ENCODE peak calls at places on chromosomes 4 and X, in nine cellular contexts. One of them, this sample, is unnamed.

GRCh38 chrX:14497184-14497666 is 32.1 kb upstream of the GLRA2 start:
- DNase-seq in HFF-Myc: no peak
- DNase-seq in left ventricle myocardium inferior: no peak
- DNase-seq in aorta: no peak
- DNase-seq in uterus: no peak
- DNase-seq in choroid plexus epithelial cell: peak
- DNase-seq in heart left ventricle: no peak
- DNase-seq in gastrocnemius medialis: no peak
- DNase-seq in HCT116: no peak
- DNase-seq in this sample: no peak

GRCh38 chrX:103776586-103776985 is at the start of gene PLP1:
- DNase-seq in HCT116: no peak
- DNase-seq in aorta: no peak
- DNase-seq in left ventricle myocardium inferior: no peak
- DNase-seq in gastrocnemius medialis: no peak
- DNase-seq in heart left ventricle: no peak
- DNase-seq in uterus: no peak
- DNase-seq in choroid plexus epithelial cell: no peak
- DNase-seq in HFF-Myc: no peak
- DNase-seq in this sample: no peak

GRCh38 chr4:150578745-150579470 is 3.0 kb upstream of the MAB21L2 start:
- DNase-seq in aorta: no peak
- DNase-seq in gastrocnemius medialis: no peak
- DNase-seq in heart left ventricle: no peak
- DNase-seq in HFF-Myc: no peak
- DNase-seq in uterus: no peak
- DNase-seq in choroid plexus epithelial cell: peak
- DNase-seq in HCT116: no peak
- DNase-seq in left ventricle myocardium inferior: no peak
- DNase-seq in this sample: no peak

GRCh38 chr4:185811509-185812364 is at the start of gene SORBS2:
- DNase-seq in uterus: no peak
- DNase-seq in choroid plexus epithelial cell: peak
- DNase-seq in aorta: no peak
- DNase-seq in left ventricle myocardium inferior: no peak
- DNase-seq in gastrocnemius medialis: no peak
- DNase-seq in HFF-Myc: no peak
- DNase-seq in HCT116: no peak
- DNase-seq in heart left ventricle: peak
- DNase-seq in this sample: no peak

GRCh38 chr4:85929926-85930325 is 429.9 kb downstream of the MAPK10 start:
- DNase-seq in uterus: no peak
- DNase-seq in choroid plexus epithelial cell: no peak
- DNase-seq in heart left ventricle: no peak
- DNase-seq in HCT116: no peak
- DNase-seq in HFF-Myc: no peak
- DNase-seq in aorta: no peak
- DNase-seq in left ventricle myocardium inferior: no peak
- DNase-seq in gastrocnemius medialis: no peak
- DNase-seq in this sample: no peak

GRCh38 chr4:123096038-123096437 is 173.6 kb upstream of the NUDT6 start:
- DNase-seq in HFF-Myc: no peak
- DNase-seq in aorta: no peak
- DNase-seq in left ventricle myocardium inferior: no peak
- DNase-seq in gastrocnemius medialis: no peak
- DNase-seq in uterus: no peak
- DNase-seq in heart left ventricle: no peak
- DNase-seq in HCT116: peak
- DNase-seq in choroid plexus epithelial cell: peak
- DNase-seq in this sample: no peak

GRCh38 chr4:184111433-184111832 is 106.2 kb downstream of the ENPP6 start:
- DNase-seq in choroid plexus epithelial cell: no peak
- DNase-seq in HCT116: no peak
- DNase-seq in aorta: no peak
- DNase-seq in left ventricle myocardium inferior: no peak
- DNase-seq in uterus: no peak
- DNase-seq in heart left ventricle: no peak
- DNase-seq in HFF-Myc: no peak
- DNase-seq in gastrocnemius medialis: no peak
- DNase-seq in this sample: no peak

GRCh38 chr4:54683616-54684346 is 26.0 kb downstream of the KIT start:
- DNase-seq in uterus: no peak
- DNase-seq in left ventricle myocardium inferior: no peak
- DNase-seq in gastrocnemius medialis: no peak
- DNase-seq in aorta: no peak
- DNase-seq in HFF-Myc: no peak
- DNase-seq in HCT116: peak
- DNase-seq in choroid plexus epithelial cell: peak
- DNase-seq in heart left ventricle: no peak
- DNase-seq in this sample: no peak

GRCh38 chrX:85111347-85111746 is 107.7 kb downstream of the APOOL start:
- DNase-seq in HFF-Myc: no peak
- DNase-seq in uterus: no peak
- DNase-seq in gastrocnemius medialis: no peak
- DNase-seq in left ventricle myocardium inferior: no peak
- DNase-seq in HCT116: no peak
- DNase-seq in aorta: no peak
- DNase-seq in heart left ventricle: no peak
- DNase-seq in choroid plexus epithelial cell: peak
- DNase-seq in this sample: no peak

GRCh38 chr4:168797176-168797575 is 212.9 kb downstream of the CBR4 start:
- DNase-seq in heart left ventricle: no peak
- DNase-seq in gastrocnemius medialis: no peak
- DNase-seq in choroid plexus epithelial cell: peak
- DNase-seq in uterus: no peak
- DNase-seq in HCT116: no peak
- DNase-seq in aorta: no peak
- DNase-seq in left ventricle myocardium inferior: no peak
- DNase-seq in HFF-Myc: no peak
- DNase-seq in this sample: no peak

GRCh38 chr4:88077911-88078310 is 70.5 kb downstream of the PKD2 start:
- DNase-seq in HFF-Myc: no peak
- DNase-seq in left ventricle myocardium inferior: no peak
- DNase-seq in heart left ventricle: no peak
- DNase-seq in gastrocnemius medialis: no peak
- DNase-seq in HCT116: no peak
- DNase-seq in choroid plexus epithelial cell: peak
- DNase-seq in aorta: no peak
- DNase-seq in uterus: no peak
- DNase-seq in this sample: no peak

GRCh38 chr4:107736924-107737448 is 17.0 kb upstream of the PAPSS1 start:
- DNase-seq in choroid plexus epithelial cell: peak
- DNase-seq in aorta: no peak
- DNase-seq in HFF-Myc: no peak
- DNase-seq in gastrocnemius medialis: no peak
- DNase-seq in HCT116: peak
- DNase-seq in left ventricle myocardium inferior: no peak
- DNase-seq in heart left ventricle: peak
- DNase-seq in uterus: peak
- DNase-seq in this sample: no peak

GRCh38 chr4:177569443-177569842 is 127.2 kb upstream of the AGA start:
- DNase-seq in uterus: no peak
- DNase-seq in heart left ventricle: no peak
- DNase-seq in gastrocnemius medialis: no peak
- DNase-seq in HCT116: no peak
- DNase-seq in HFF-Myc: no peak
- DNase-seq in aorta: no peak
- DNase-seq in choroid plexus epithelial cell: peak
- DNase-seq in left ventricle myocardium inferior: no peak
- DNase-seq in this sample: no peak

GRCh38 chr4:33340168-33340567 is 2620.0 kb downstream of the PCDH7 start:
- DNase-seq in HFF-Myc: no peak
- DNase-seq in gastrocnemius medialis: no peak
- DNase-seq in heart left ventricle: no peak
- DNase-seq in left ventricle myocardium inferior: no peak
- DNase-seq in HCT116: no peak
- DNase-seq in uterus: no peak
- DNase-seq in choroid plexus epithelial cell: no peak
- DNase-seq in aorta: no peak
- DNase-seq in this sample: no peak

GRCh38 chrX:49157194-49157593 is 5.4 kb upstream of the MAGIX start:
- DNase-seq in heart left ventricle: no peak
- DNase-seq in choroid plexus epithelial cell: no peak
- DNase-seq in uterus: no peak
- DNase-seq in aorta: no peak
- DNase-seq in gastrocnemius medialis: no peak
- DNase-seq in left ventricle myocardium inferior: no peak
- DNase-seq in HFF-Myc: no peak
- DNase-seq in HCT116: no peak
- DNase-seq in this sample: no peak

GRCh38 chrX:49153467-49153866 is 9.1 kb upstream of the MAGIX start:
- DNase-seq in gastrocnemius medialis: no peak
- DNase-seq in choroid plexus epithelial cell: no peak
- DNase-seq in uterus: no peak
- DNase-seq in HCT116: no peak
- DNase-seq in left ventricle myocardium inferior: no peak
- DNase-seq in HFF-Myc: no peak
- DNase-seq in aorta: no peak
- DNase-seq in heart left ventricle: no peak
- DNase-seq in this sample: no peak

GRCh38 chrX:49155900-49156837 is 6.4 kb upstream of the MAGIX start:
- DNase-seq in heart left ventricle: peak
- DNase-seq in HFF-Myc: no peak
- DNase-seq in uterus: peak
- DNase-seq in left ventricle myocardium inferior: peak
- DNase-seq in aorta: peak
- DNase-seq in gastrocnemius medialis: peak
- DNase-seq in HCT116: peak
- DNase-seq in choroid plexus epithelial cell: peak
- DNase-seq in this sample: no peak

GRCh38 chrX:49160908-49161307 is 1.6 kb upstream of the MAGIX start:
- DNase-seq in choroid plexus epithelial cell: no peak
- DNase-seq in HCT116: no peak
- DNase-seq in aorta: no peak
- DNase-seq in heart left ventricle: no peak
- DNase-seq in gastrocnemius medialis: no peak
- DNase-seq in uterus: no peak
- DNase-seq in HFF-Myc: no peak
- DNase-seq in left ventricle myocardium inferior: no peak
- DNase-seq in this sample: no peak

DNA sequence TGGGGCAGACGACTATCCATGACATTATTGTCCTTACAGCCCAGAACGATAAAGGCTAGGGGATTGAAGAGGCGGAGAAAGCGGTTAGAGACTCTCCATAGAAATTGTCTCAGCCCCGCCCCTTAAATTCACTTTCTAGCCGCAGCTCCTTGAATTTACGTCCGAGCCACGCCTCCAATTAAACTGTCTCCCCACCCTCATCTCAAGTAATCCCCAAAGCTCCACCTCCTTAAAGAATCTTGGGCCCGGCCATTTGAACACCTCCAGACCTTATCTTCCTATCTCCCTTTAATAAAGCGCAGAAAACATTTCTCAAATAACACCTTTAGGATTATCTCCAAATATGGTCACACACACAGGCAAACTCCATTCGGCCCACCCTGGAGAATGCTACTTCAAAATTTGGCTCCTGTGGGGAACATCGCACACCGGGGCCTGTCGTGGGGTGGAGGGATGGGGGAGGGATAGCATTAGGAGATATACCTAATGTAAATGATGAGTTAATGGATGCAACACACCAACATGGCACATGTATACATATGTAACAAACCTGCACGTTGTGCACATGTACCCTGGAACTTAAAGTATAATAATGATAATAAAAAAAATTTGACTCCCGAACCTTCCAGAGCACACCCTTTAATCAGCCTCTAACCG is 7.2 kb upstream of the MAGIX start:
- DNase-seq in gastrocnemius medialis: no peak
- DNase-seq in uterus: peak
- DNase-seq in heart left ventricle: no peak
- DNase-seq in aorta: no peak
- DNase-seq in choroid plexus epithelial cell: peak
- DNase-seq in HFF-Myc: no peak
- DNase-seq in HCT116: peak
- DNase-seq in left ventricle myocardium inferior: no peak
- DNase-seq in this sample: no peak
- H3K4me3 ChIP-seq in gastrocnemius medialis: peak
- H3K4me3 ChIP-seq in uterus: peak
- H3K4me3 ChIP-seq in heart left ventricle: peak
- H3K4me3 ChIP-seq in aorta: peak
- H3K4me3 ChIP-seq in choroid plexus epithelial cell: peak
- H3K4me3 ChIP-seq in HFF-Myc: no peak
- H3K4me3 ChIP-seq in HCT116: peak
- H3K4me3 ChIP-seq in left ventricle myocardium inferior: peak
- H3K4me3 ChIP-seq in this sample: peak

DNA sequence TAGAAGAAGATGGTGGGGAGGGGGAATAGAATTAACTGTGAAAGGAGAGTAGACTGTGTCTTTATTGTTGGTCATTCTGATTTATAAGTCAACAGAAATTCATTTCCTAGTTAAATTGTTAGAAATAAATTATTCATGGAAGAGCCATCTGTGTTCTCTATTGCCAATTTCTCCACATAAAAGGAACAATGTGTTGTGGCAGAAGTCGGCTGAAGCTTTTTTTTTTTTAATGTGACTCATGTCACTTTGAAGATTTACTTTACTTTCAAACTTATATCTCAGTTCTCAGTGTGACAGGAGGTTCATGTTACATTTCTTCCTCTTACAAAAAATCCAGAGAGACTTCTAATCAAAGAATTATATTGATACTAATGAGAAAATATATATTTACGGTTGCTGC is 60.5 kb downstream of the CPE start:
- DNase-seq in heart left ventricle: no peak
- DNase-seq in gastrocnemius medialis: no peak
- DNase-seq in uterus: no peak
- DNase-seq in HFF-Myc: no peak
- DNase-seq in choroid plexus epithelial cell: no peak
- DNase-seq in left ventricle myocardium inferior: no peak
- DNase-seq in HCT116: no peak
- DNase-seq in aorta: no peak
- DNase-seq in this sample: no peak
- H3K4me3 ChIP-seq in heart left ventricle: no peak
- H3K4me3 ChIP-seq in gastrocnemius medialis: no peak
- H3K4me3 ChIP-seq in uterus: no peak
- H3K4me3 ChIP-seq in HFF-Myc: no peak
- H3K4me3 ChIP-seq in choroid plexus epithelial cell: no peak
- H3K4me3 ChIP-seq in left ventricle myocardium inferior: no peak
- H3K4me3 ChIP-seq in HCT116: no peak
- H3K4me3 ChIP-seq in aorta: no peak
- H3K4me3 ChIP-seq in this sample: no peak

DNA sequence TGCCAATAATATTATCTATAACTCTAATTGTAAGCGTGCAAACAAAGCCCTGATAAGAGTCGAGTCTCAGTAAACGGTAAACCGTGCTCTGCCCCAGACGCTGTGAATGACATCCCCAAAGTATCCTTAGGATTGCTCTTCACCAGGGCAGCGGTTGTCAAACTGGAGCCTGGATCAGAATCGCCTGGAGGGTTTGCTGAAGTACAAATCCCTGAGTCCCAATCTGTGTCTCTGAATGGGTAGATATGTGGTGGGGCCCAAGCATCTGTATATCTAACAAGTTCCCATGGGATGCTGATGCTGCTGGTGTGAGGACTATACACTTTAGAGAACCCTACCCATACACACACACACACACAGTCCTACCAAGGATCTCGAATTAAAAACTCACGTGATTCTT is 813 bp upstream of the APBB2 start:
- DNase-seq in heart left ventricle: no peak
- DNase-seq in choroid plexus epithelial cell: no peak
- DNase-seq in HFF-Myc: no peak
- DNase-seq in aorta: no peak
- DNase-seq in HCT116: no peak
- DNase-seq in uterus: no peak
- DNase-seq in gastrocnemius medialis: no peak
- DNase-seq in left ventricle myocardium inferior: no peak
- DNase-seq in this sample: no peak
- H3K4me3 ChIP-seq in heart left ventricle: no peak
- H3K4me3 ChIP-seq in choroid plexus epithelial cell: no peak
- H3K4me3 ChIP-seq in HFF-Myc: no peak
- H3K4me3 ChIP-seq in aorta: no peak
- H3K4me3 ChIP-seq in HCT116: peak
- H3K4me3 ChIP-seq in uterus: no peak
- H3K4me3 ChIP-seq in gastrocnemius medialis: no peak
- H3K4me3 ChIP-seq in left ventricle myocardium inferior: peak
- H3K4me3 ChIP-seq in this sample: no peak

GRCh38 chr4:10106421-10107039 is 10.1 kb downstream of the WDR1 start:
- DNase-seq in gastrocnemius medialis: peak
- DNase-seq in left ventricle myocardium inferior: no peak
- DNase-seq in uterus: peak
- DNase-seq in HFF-Myc: peak
- DNase-seq in aorta: peak
- DNase-seq in heart left ventricle: peak
- DNase-seq in HCT116: peak
- DNase-seq in choroid plexus epithelial cell: peak
- DNase-seq in this sample: peak
- H3K4me3 ChIP-seq in gastrocnemius medialis: peak
- H3K4me3 ChIP-seq in left ventricle myocardium inferior: peak
- H3K4me3 ChIP-seq in uterus: peak
- H3K4me3 ChIP-seq in HFF-Myc: peak
- H3K4me3 ChIP-seq in aorta: no peak
- H3K4me3 ChIP-seq in heart left ventricle: no peak
- H3K4me3 ChIP-seq in HCT116: peak
- H3K4me3 ChIP-seq in choroid plexus epithelial cell: peak
- H3K4me3 ChIP-seq in this sample: peak